ENCODE peak calls at places on chromosomes 12 and 14, in four cellular contexts. T is neuronal stem cell, J is H1, R is H9. V is an unnamed sample.

GRCh38 chr12:2287151-2287550 is 234.4 kb downstream of the CACNA1C start:
- DNase-seq in T (no peak), J (no peak), R (no peak), V (no peak)

GRCh38 chr12:70854871-70855578 is 65.5 kb downstream of the PTPRR start:
- DNase-seq in T (no peak), J (no peak), R (no peak), V (no peak)

GRCh38 chr12:3551386-3551785 is 60.4 kb downstream of the PRMT8 start:
- DNase-seq in T (no peak), J (no peak), R (peak; percentile 21), V (no peak)

GRCh38 chr14:90783344-90783743 is 32.9 kb downstream of the TTC7B start:
- DNase-seq in T (no peak), J (no peak), R (no peak), V (no peak)

GRCh38 chr14:94650806-94651805 is 38.9 kb downstream of the SERPINA3 start:
- DNase-seq in T (no peak), J (no peak), R (no peak), V (no peak)

GRCh38 chr12:5621329-5621728 is 189.4 kb downstream of the NTF3 start:
- DNase-seq in T (no peak), J (no peak), R (peak; percentile 36), V (no peak)

GRCh38 chr12:52221912-52222457 is 11.1 kb upstream of the KRT7 start:
- DNase-seq in T (peak; percentile 56), J (peak; percentile 44), R (peak; percentile 93), V (no peak)

GRCh38 chr14:97251423-97252155 is 454.4 kb downstream of the VRK1 start:
- DNase-seq in T (no peak), J (peak; percentile 13), R (peak; percentile 70), V (no peak)

GRCh38 chr12:96981053-96981452 is 74.0 kb downstream of the NEDD1 start:
- DNase-seq in T (no peak), J (no peak), R (no peak), V (peak; percentile 55)

GRCh38 chr12:42958271-42958674 is 368.7 kb upstream of the PRICKLE1 start:
- DNase-seq in T (no peak), J (no peak), R (no peak), V (no peak)

GRCh38 chr12:131058700-131059099 is 105.0 kb downstream of the ADGRD1 start:
- DNase-seq in T (no peak), J (no peak), R (no peak), V (no peak)

GRCh38 chr12:43835656-43836454 is at the start of gene TMEM117:
- DNase-seq in T (peak; percentile 39), J (no peak), R (peak; percentile 69), V (peak; percentile 68)

GRCh38 chr12:110179291-110179690 is 55.1 kb downstream of the IFT81 start:
- DNase-seq in T (no peak), J (no peak), R (no peak), V (peak; percentile 26)

GRCh38 chr14:68687746-68688145 is 105.1 kb downstream of the ZFP36L1 start:
- DNase-seq in T (no peak), J (no peak), R (no peak), V (peak; percentile 89)

GRCh38 chr14:68686212-68686478 is 106.7 kb downstream of the ZFP36L1 start:
- DNase-seq in T (no peak), J (no peak), R (no peak), V (no peak)

GRCh38 chr14:68684466-68685418 is 108.1 kb downstream of the ZFP36L1 start:
- DNase-seq in T (no peak), J (no peak), R (no peak), V (no peak)

GRCh38 chr14:68686724-68687123 is 106.1 kb downstream of the ZFP36L1 start:
- DNase-seq in T (no peak), J (no peak), R (no peak), V (no peak)

DNA sequence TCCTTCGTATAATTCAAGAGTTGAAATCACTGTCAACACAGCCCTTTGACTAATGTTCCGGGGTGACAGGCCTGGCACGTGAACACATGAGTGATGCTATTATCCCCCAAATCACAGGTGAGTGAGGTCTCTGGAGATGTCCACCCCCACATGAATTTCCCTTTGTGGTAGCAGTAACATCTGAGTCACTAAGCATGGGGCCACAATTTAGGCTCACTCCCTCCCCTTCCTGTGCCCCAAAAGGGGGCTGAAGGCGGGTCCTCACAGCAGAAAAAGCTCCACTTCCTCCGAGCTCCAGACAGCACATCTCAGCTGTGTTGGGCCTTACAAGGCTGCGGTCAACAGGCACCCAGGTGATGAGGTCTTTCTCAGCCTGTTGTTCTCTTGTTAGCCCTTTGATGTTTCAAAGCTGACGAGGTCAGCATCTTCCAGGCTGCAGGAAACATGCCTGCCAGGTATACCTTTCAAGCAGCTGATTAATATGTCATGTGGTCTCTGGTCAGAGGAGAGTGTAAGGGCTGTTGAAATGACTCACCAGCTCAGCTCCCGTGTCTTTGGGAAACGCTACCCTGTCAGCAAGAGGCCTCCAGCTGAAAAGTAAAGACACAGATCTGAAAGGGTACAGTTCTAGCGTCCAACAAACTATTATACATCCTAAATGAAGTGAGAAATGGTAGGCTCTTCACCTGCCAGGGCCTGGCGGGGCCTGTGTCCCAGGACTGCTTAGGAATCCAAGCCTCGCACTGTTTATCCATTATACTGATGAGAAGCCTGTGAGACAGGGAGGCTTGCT is 107.3 kb downstream of the ZFP36L1 start:
- DNase-seq in T (no peak), J (no peak), R (no peak), V (peak; percentile 79)
- H2BK15ac ChIP-seq in T (no peak overlapping the region), J (peak overlapping the region; percentile 5), R (no peak overlapping the region), V (peak overlapping the region; percentile 96)

GRCh38 chr12:62658910-62659309 is 192.3 kb downstream of the MON2 start:
- DNase-seq in T (no peak), J (no peak), R (no peak), V (no peak)
- H3K27ac ChIP-seq in T (peak overlapping the region; percentile 18), J (no peak overlapping the region), R (peak overlapping the region; percentile 22), V (no peak overlapping the region)

GRCh38 chr12:24756479-24757024 is 192.3 kb downstream of the BCAT1 start:
- DNase-seq in T (no peak), J (no peak), R (no peak), V (no peak)

GRCh38 chr12:24754690-24755638 is 193.9 kb downstream of the BCAT1 start:
- DNase-seq in T (no peak), J (no peak), R (no peak), V (peak; percentile 73)

GRCh38 chr12:24750263-24750662 is 198.6 kb downstream of the BCAT1 start:
- DNase-seq in T (peak; percentile 36), J (no peak), R (no peak), V (no peak)

GRCh38 chr12:24751181-24751580 is 197.7 kb downstream of the BCAT1 start:
- DNase-seq in T (no peak), J (no peak), R (no peak), V (peak; percentile 33)

DNA sequence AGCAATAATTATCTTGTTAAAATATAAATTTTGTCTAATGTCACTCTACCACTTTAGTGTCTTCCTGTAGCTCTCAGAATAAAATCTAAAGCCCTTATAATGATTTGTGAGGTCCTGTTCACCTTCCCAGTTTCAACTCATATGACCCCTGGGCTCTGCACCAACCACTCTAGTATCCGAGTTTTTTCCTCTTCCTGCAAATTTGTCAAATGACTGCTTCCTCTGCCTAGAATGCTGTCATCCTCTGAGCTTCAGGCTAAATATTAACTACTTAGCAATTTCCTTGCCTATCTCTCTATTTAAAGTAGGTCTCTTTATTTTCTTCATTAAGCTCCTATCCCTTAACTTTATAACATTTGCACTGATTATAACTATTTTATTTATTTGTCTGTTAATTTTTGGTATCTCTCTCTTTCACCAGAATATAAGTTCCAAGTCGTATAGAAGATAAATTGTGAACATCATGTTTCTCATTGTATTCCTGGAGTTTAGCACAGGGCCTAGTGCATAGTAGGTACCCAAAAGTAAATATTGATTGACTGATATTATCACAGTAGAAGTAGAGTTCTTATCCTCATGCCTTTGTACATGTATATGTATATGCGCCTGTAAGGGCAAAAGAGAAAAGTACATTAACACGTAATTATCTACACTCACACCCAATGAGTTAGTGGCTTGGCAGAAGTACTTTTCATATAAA is 196.0 kb downstream of the BCAT1 start:
- DNase-seq in T (no peak), J (no peak), R (no peak), V (no peak)
- H2BK12ac ChIP-seq in T (no peak overlapping the region), J (no peak overlapping the region), R (no peak overlapping the region), V (no peak overlapping the region)

GRCh38 chr12:64190140-64190539 is 32.0 kb downstream of the KICS2 start:
- DNase-seq in T (no peak), J (no peak), R (no peak), V (no peak)
- H2BK15ac ChIP-seq in T (no peak overlapping the region), J (no peak overlapping the region), R (no peak overlapping the region), V (no peak overlapping the region)

GRCh38 chr12:12685305-12685704 is 10.7 kb downstream of the GPR19 start:
- DNase-seq in T (peak; percentile 88), J (no peak), R (peak; percentile 82), V (no peak)
- H3K27ac ChIP-seq in T (peak overlapping the region; percentile 95), J (peak overlapping the region; percentile 70), R (peak overlapping the region; percentile 74), V (no peak overlapping the region)

V was measured in mesenchymal stem cell.